ENCODE peak calls at places on chromosomes 6 and 20, in nine cellular contexts. G is bronchial epithelial cell, B is SK-MEL-5, F is progenitor cell of endocrine pancreas, O is AG09319, R is OCI-M1, K is left colon, M is EL, I is hippocampal formation. Y is an unnamed sample.

GRCh38 chr20:52746768-52747167 is 225.4 kb upstream of the TSHZ2 start:
- DNase-seq in I (no peak), K (no peak), M (no peak), R (no peak), O (no peak), B (no peak), G (no peak), F (no peak), Y (no peak)

GRCh38 chr6:28747631-28748157 is 176.1 kb downstream of the TRIM27 start:
- DNase-seq in K (no peak), I (no peak), F (no peak), O (peak; percentile 76), B (peak; percentile 97), M (peak; percentile 79), R (peak; percentile 98), G (peak; percentile 86), Y (no peak)

GRCh38 chr6:151317206-151317994 is 74.0 kb downstream of the ZBTB2 start:
- DNase-seq in O (peak; percentile 24), R (no peak), I (no peak), K (no peak), F (no peak), M (peak; percentile 67), B (peak; percentile 1), G (peak; percentile 86), Y (no peak)

GRCh38 chr20:38573381-38573780 is 7.6 kb upstream of the ADIG start:
- DNase-seq in F (no peak), G (no peak), M (no peak), K (no peak), I (no peak), O (no peak), R (no peak), B (no peak), Y (no peak)

GRCh38 chr20:48748556-48748955 is 79.2 kb downstream of the PREX1 start:
- DNase-seq in F (no peak), I (no peak), G (no peak), M (no peak), O (no peak), R (no peak), K (no peak), B (no peak), Y (no peak)

GRCh38 chr20:63774348-63774735 is 34.8 kb downstream of the SLC2A4RG start:
- DNase-seq in R (no peak), M (no peak), K (no peak), B (no peak), I (no peak), G (no peak), F (no peak), O (no peak), Y (no peak)

GRCh38 chr6:56618050-56618449 is 24.6 kb downstream of the DST start:
- DNase-seq in M (no peak), F (no peak), G (no peak), K (no peak), R (peak; percentile 15), B (peak; percentile 33), I (no peak), O (no peak), Y (no peak)

GRCh38 chr6:43128926-43129325 is 42.1 kb upstream of the SRF start:
- DNase-seq in M (peak; percentile 65), R (no peak), K (no peak), G (no peak), O (no peak), F (no peak), I (no peak), B (no peak), Y (no peak)

GRCh38 chr6:38018755-38019165 is 199.2 kb downstream of the ZFAND3 start:
- DNase-seq in G (no peak), K (no peak), R (peak; percentile 18), I (no peak), B (no peak), M (no peak), O (no peak), F (no peak), Y (no peak)

GRCh38 chr6:157025459-157025858 is 248.3 kb downstream of the ARID1B start:
- DNase-seq in O (no peak), I (no peak), G (peak; percentile 58), R (peak; percentile 13), B (no peak), F (no peak), K (no peak), M (peak; percentile 23), Y (no peak)

GRCh38 chr6:108565893-108566292 is 5.2 kb downstream of the FOXO3 start:
- DNase-seq in B (peak; percentile 41), G (no peak), K (no peak), O (no peak), I (peak; percentile 74), M (peak; percentile 87), R (peak; percentile 95), F (no peak), Y (peak; percentile 44)

GRCh38 chr20:37421988-37422387 is 76.0 kb downstream of the SRC start:
- DNase-seq in I (peak; percentile 36), O (no peak), R (no peak), F (no peak), G (no peak), B (no peak), M (no peak), K (no peak), Y (no peak)

Y was measured in GM20000.